ENCODE peak calls at places on chromosomes 6 and 20, in ten cellular contexts. One of them, this sample, is unnamed.

GRCh38 chr6:41100871-41101287 is 28.1 kb downstream of the NFYA start:
- DNase-seq in activated naive CD4-positive, alpha-beta T cell: no peak
- DNase-seq in stimulated activated CD8-positive, alpha-beta memory T cell treated with anti-CD3 and anti-CD28 coated beads, Interleukin-2, amount 100 ng/mL, for 48 hours: no peak
- DNase-seq in CD4-positive, alpha-beta T cell: no peak
- DNase-seq in left ventricle myocardium inferior: peak; percentile 16
- DNase-seq in fibroblast of pulmonary artery: no peak
- DNase-seq in hepatocyte: no peak
- DNase-seq in choroid plexus epithelial cell: no peak
- DNase-seq in AG08396: no peak
- DNase-seq in fibroblast of lung: no peak
- DNase-seq in this sample: peak; percentile 58

GRCh38 chr6:39425346-39426056 is 103.0 kb upstream of the KCNK16 start:
- DNase-seq in AG08396: no peak
- DNase-seq in hepatocyte: no peak
- DNase-seq in fibroblast of pulmonary artery: peak; percentile 50
- DNase-seq in activated naive CD4-positive, alpha-beta T cell: no peak
- DNase-seq in fibroblast of lung: no peak
- DNase-seq in left ventricle myocardium inferior: no peak
- DNase-seq in CD4-positive, alpha-beta T cell: no peak
- DNase-seq in choroid plexus epithelial cell: no peak
- DNase-seq in stimulated activated CD8-positive, alpha-beta memory T cell treated with anti-CD3 and anti-CD28 coated beads, Interleukin-2, amount 100 ng/mL, for 48 hours: no peak
- DNase-seq in this sample: no peak

GRCh38 chr6:87357479-87358196 is 13.0 kb downstream of the C6orf163 start:
- DNase-seq in left ventricle myocardium inferior: no peak
- DNase-seq in fibroblast of lung: no peak
- DNase-seq in CD4-positive, alpha-beta T cell: no peak
- DNase-seq in activated naive CD4-positive, alpha-beta T cell: no peak
- DNase-seq in choroid plexus epithelial cell: no peak
- DNase-seq in fibroblast of pulmonary artery: no peak
- DNase-seq in hepatocyte: no peak
- DNase-seq in stimulated activated CD8-positive, alpha-beta memory T cell treated with anti-CD3 and anti-CD28 coated beads, Interleukin-2, amount 100 ng/mL, for 48 hours: no peak
- DNase-seq in AG08396: peak; percentile 5
- DNase-seq in this sample: no peak

GRCh38 chr6:15661815-15662245 is 998 bp downstream of the DTNBP1 start:
- DNase-seq in activated naive CD4-positive, alpha-beta T cell: no peak
- DNase-seq in fibroblast of pulmonary artery: peak; percentile 1
- DNase-seq in CD4-positive, alpha-beta T cell: no peak
- DNase-seq in left ventricle myocardium inferior: no peak
- DNase-seq in fibroblast of lung: no peak
- DNase-seq in hepatocyte: no peak
- DNase-seq in choroid plexus epithelial cell: no peak
- DNase-seq in AG08396: no peak
- DNase-seq in stimulated activated CD8-positive, alpha-beta memory T cell treated with anti-CD3 and anti-CD28 coated beads, Interleukin-2, amount 100 ng/mL, for 48 hours: no peak
- DNase-seq in this sample: no peak

GRCh38 chr6:33053230-33053629 is 20.2 kb downstream of the HLA-DPA1 start:
- DNase-seq in left ventricle myocardium inferior: no peak
- DNase-seq in CD4-positive, alpha-beta T cell: no peak
- DNase-seq in hepatocyte: peak; percentile 11
- DNase-seq in activated naive CD4-positive, alpha-beta T cell: no peak
- DNase-seq in fibroblast of pulmonary artery: no peak
- DNase-seq in choroid plexus epithelial cell: peak; percentile 34
- DNase-seq in AG08396: no peak
- DNase-seq in stimulated activated CD8-positive, alpha-beta memory T cell treated with anti-CD3 and anti-CD28 coated beads, Interleukin-2, amount 100 ng/mL, for 48 hours: no peak
- DNase-seq in fibroblast of lung: peak; percentile 14
- DNase-seq in this sample: no peak

GRCh38 chr20:5658897-5659296 is 91.3 kb upstream of the SHLD1 start:
- DNase-seq in fibroblast of pulmonary artery: peak; percentile 97
- DNase-seq in fibroblast of lung: peak; percentile 90
- DNase-seq in stimulated activated CD8-positive, alpha-beta memory T cell treated with anti-CD3 and anti-CD28 coated beads, Interleukin-2, amount 100 ng/mL, for 48 hours: peak; percentile 26
- DNase-seq in activated naive CD4-positive, alpha-beta T cell: peak; percentile 18
- DNase-seq in AG08396: peak; percentile 59
- DNase-seq in CD4-positive, alpha-beta T cell: peak; percentile 22
- DNase-seq in choroid plexus epithelial cell: peak; percentile 95
- DNase-seq in hepatocyte: peak; percentile 80
- DNase-seq in left ventricle myocardium inferior: peak; percentile 50
- DNase-seq in this sample: peak; percentile 81

GRCh38 chr6:33985333-33985751 is 160.5 kb downstream of the GRM4 start:
- DNase-seq in choroid plexus epithelial cell: no peak
- DNase-seq in CD4-positive, alpha-beta T cell: no peak
- DNase-seq in fibroblast of pulmonary artery: no peak
- DNase-seq in AG08396: no peak
- DNase-seq in fibroblast of lung: no peak
- DNase-seq in stimulated activated CD8-positive, alpha-beta memory T cell treated with anti-CD3 and anti-CD28 coated beads, Interleukin-2, amount 100 ng/mL, for 48 hours: no peak
- DNase-seq in left ventricle myocardium inferior: no peak
- DNase-seq in activated naive CD4-positive, alpha-beta T cell: no peak
- DNase-seq in hepatocyte: no peak
- DNase-seq in this sample: no peak

GRCh38 chr20:38982291-38982690 is 20.1 kb downstream of the DHX35 start:
- DNase-seq in AG08396: no peak
- DNase-seq in stimulated activated CD8-positive, alpha-beta memory T cell treated with anti-CD3 and anti-CD28 coated beads, Interleukin-2, amount 100 ng/mL, for 48 hours: no peak
- DNase-seq in choroid plexus epithelial cell: peak; percentile 45
- DNase-seq in fibroblast of lung: no peak
- DNase-seq in CD4-positive, alpha-beta T cell: no peak
- DNase-seq in hepatocyte: no peak
- DNase-seq in activated naive CD4-positive, alpha-beta T cell: no peak
- DNase-seq in left ventricle myocardium inferior: no peak
- DNase-seq in fibroblast of pulmonary artery: no peak
- DNase-seq in this sample: no peak

GRCh38 chr20:32338665-32339064 is 19.5 kb upstream of the ASXL1 start:
- DNase-seq in fibroblast of pulmonary artery: no peak
- DNase-seq in stimulated activated CD8-positive, alpha-beta memory T cell treated with anti-CD3 and anti-CD28 coated beads, Interleukin-2, amount 100 ng/mL, for 48 hours: no peak
- DNase-seq in AG08396: no peak
- DNase-seq in hepatocyte: no peak
- DNase-seq in activated naive CD4-positive, alpha-beta T cell: no peak
- DNase-seq in left ventricle myocardium inferior: no peak
- DNase-seq in fibroblast of lung: no peak
- DNase-seq in choroid plexus epithelial cell: no peak
- DNase-seq in CD4-positive, alpha-beta T cell: no peak
- DNase-seq in this sample: no peak

GRCh38 chr6:20716865-20717264 is 182.6 kb downstream of the CDKAL1 start:
- DNase-seq in stimulated activated CD8-positive, alpha-beta memory T cell treated with anti-CD3 and anti-CD28 coated beads, Interleukin-2, amount 100 ng/mL, for 48 hours: no peak
- DNase-seq in AG08396: no peak
- DNase-seq in fibroblast of pulmonary artery: no peak
- DNase-seq in left ventricle myocardium inferior: no peak
- DNase-seq in choroid plexus epithelial cell: no peak
- DNase-seq in activated naive CD4-positive, alpha-beta T cell: no peak
- DNase-seq in hepatocyte: no peak
- DNase-seq in fibroblast of lung: no peak
- DNase-seq in CD4-positive, alpha-beta T cell: no peak
- DNase-seq in this sample: no peak

GRCh38 chr6:73236147-73236750 is 11.0 kb upstream of the KHDC1L start:
- DNase-seq in fibroblast of lung: peak; percentile 88
- DNase-seq in activated naive CD4-positive, alpha-beta T cell: no peak
- DNase-seq in choroid plexus epithelial cell: peak; percentile 83
- DNase-seq in hepatocyte: no peak
- DNase-seq in stimulated activated CD8-positive, alpha-beta memory T cell treated with anti-CD3 and anti-CD28 coated beads, Interleukin-2, amount 100 ng/mL, for 48 hours: no peak
- DNase-seq in CD4-positive, alpha-beta T cell: no peak
- DNase-seq in fibroblast of pulmonary artery: peak; percentile 85
- DNase-seq in AG08396: peak; percentile 74
- DNase-seq in left ventricle myocardium inferior: no peak
- DNase-seq in this sample: no peak

GRCh38 chr20:36030143-36030542 is 61.8 kb downstream of the CNBD2 start:
- DNase-seq in activated naive CD4-positive, alpha-beta T cell: no peak
- DNase-seq in left ventricle myocardium inferior: peak; percentile 53
- DNase-seq in fibroblast of pulmonary artery: peak; percentile 58
- DNase-seq in choroid plexus epithelial cell: peak; percentile 58
- DNase-seq in AG08396: no peak
- DNase-seq in hepatocyte: no peak
- DNase-seq in CD4-positive, alpha-beta T cell: no peak
- DNase-seq in fibroblast of lung: no peak
- DNase-seq in stimulated activated CD8-positive, alpha-beta memory T cell treated with anti-CD3 and anti-CD28 coated beads, Interleukin-2, amount 100 ng/mL, for 48 hours: no peak
- DNase-seq in this sample: peak; percentile 56

GRCh38 chr20:37298190-37298939 is 8.9 kb downstream of the MANBAL start:
- DNase-seq in stimulated activated CD8-positive, alpha-beta memory T cell treated with anti-CD3 and anti-CD28 coated beads, Interleukin-2, amount 100 ng/mL, for 48 hours: no peak
- DNase-seq in activated naive CD4-positive, alpha-beta T cell: no peak
- DNase-seq in AG08396: no peak
- DNase-seq in fibroblast of lung: no peak
- DNase-seq in fibroblast of pulmonary artery: peak; percentile 73
- DNase-seq in choroid plexus epithelial cell: peak; percentile 58
- DNase-seq in left ventricle myocardium inferior: no peak
- DNase-seq in hepatocyte: no peak
- DNase-seq in CD4-positive, alpha-beta T cell: no peak
- DNase-seq in this sample: no peak

GRCh38 chr6:28161410-28162079 is 19.9 kb downstream of the ZKSCAN8 start:
- DNase-seq in fibroblast of pulmonary artery: peak; percentile 66
- DNase-seq in hepatocyte: peak; percentile 82
- DNase-seq in fibroblast of lung: peak; percentile 58
- DNase-seq in activated naive CD4-positive, alpha-beta T cell: peak; percentile 80
- DNase-seq in left ventricle myocardium inferior: peak; percentile 78
- DNase-seq in choroid plexus epithelial cell: peak; percentile 62
- DNase-seq in CD4-positive, alpha-beta T cell: peak; percentile 76
- DNase-seq in stimulated activated CD8-positive, alpha-beta memory T cell treated with anti-CD3 and anti-CD28 coated beads, Interleukin-2, amount 100 ng/mL, for 48 hours: peak; percentile 81
- DNase-seq in AG08396: peak; percentile 81
- DNase-seq in this sample: peak; percentile 78

GRCh38 chr20:825710-826421 is 7.6 kb upstream of the FAM110A start:
- DNase-seq in AG08396: no peak
- DNase-seq in hepatocyte: no peak
- DNase-seq in choroid plexus epithelial cell: peak; percentile 54
- DNase-seq in fibroblast of pulmonary artery: no peak
- DNase-seq in stimulated activated CD8-positive, alpha-beta memory T cell treated with anti-CD3 and anti-CD28 coated beads, Interleukin-2, amount 100 ng/mL, for 48 hours: no peak
- DNase-seq in activated naive CD4-positive, alpha-beta T cell: no peak
- DNase-seq in left ventricle myocardium inferior: no peak
- DNase-seq in fibroblast of lung: peak; percentile 17
- DNase-seq in CD4-positive, alpha-beta T cell: no peak
- DNase-seq in this sample: no peak

GRCh38 chr6:25556516-25556915 is 95.5 kb upstream of the SCGN start:
- DNase-seq in hepatocyte: peak; percentile 83
- DNase-seq in left ventricle myocardium inferior: peak; percentile 70
- DNase-seq in fibroblast of pulmonary artery: peak; percentile 86
- DNase-seq in AG08396: peak; percentile 61
- DNase-seq in choroid plexus epithelial cell: peak; percentile 85
- DNase-seq in activated naive CD4-positive, alpha-beta T cell: peak; percentile 69
- DNase-seq in stimulated activated CD8-positive, alpha-beta memory T cell treated with anti-CD3 and anti-CD28 coated beads, Interleukin-2, amount 100 ng/mL, for 48 hours: peak; percentile 67
- DNase-seq in fibroblast of lung: peak; percentile 59
- DNase-seq in CD4-positive, alpha-beta T cell: peak; percentile 70
- DNase-seq in this sample: peak; percentile 90

GRCh38 chr6:158780963-158781691 is 38.0 kb downstream of the EZR start:
- DNase-seq in hepatocyte: no peak
- DNase-seq in AG08396: no peak
- DNase-seq in fibroblast of lung: no peak
- DNase-seq in choroid plexus epithelial cell: no peak
- DNase-seq in activated naive CD4-positive, alpha-beta T cell: no peak
- DNase-seq in stimulated activated CD8-positive, alpha-beta memory T cell treated with anti-CD3 and anti-CD28 coated beads, Interleukin-2, amount 100 ng/mL, for 48 hours: no peak
- DNase-seq in left ventricle myocardium inferior: no peak
- DNase-seq in CD4-positive, alpha-beta T cell: no peak
- DNase-seq in fibroblast of pulmonary artery: no peak
- DNase-seq in this sample: no peak

GRCh38 chr6:33983721-33984465 is 162.0 kb downstream of the GRM4 start:
- DNase-seq in stimulated activated CD8-positive, alpha-beta memory T cell treated with anti-CD3 and anti-CD28 coated beads, Interleukin-2, amount 100 ng/mL, for 48 hours: no peak
- DNase-seq in AG08396: no peak
- DNase-seq in choroid plexus epithelial cell: no peak
- DNase-seq in fibroblast of lung: no peak
- DNase-seq in hepatocyte: no peak
- DNase-seq in CD4-positive, alpha-beta T cell: no peak
- DNase-seq in activated naive CD4-positive, alpha-beta T cell: no peak
- DNase-seq in left ventricle myocardium inferior: no peak
- DNase-seq in fibroblast of pulmonary artery: no peak
- DNase-seq in this sample: no peak

GRCh38 chr20:4104045-4104444 is 88.7 kb upstream of the RNF24 start:
- DNase-seq in choroid plexus epithelial cell: no peak
- DNase-seq in AG08396: no peak
- DNase-seq in hepatocyte: no peak
- DNase-seq in fibroblast of pulmonary artery: no peak
- DNase-seq in CD4-positive, alpha-beta T cell: no peak
- DNase-seq in left ventricle myocardium inferior: no peak
- DNase-seq in stimulated activated CD8-positive, alpha-beta memory T cell treated with anti-CD3 and anti-CD28 coated beads, Interleukin-2, amount 100 ng/mL, for 48 hours: no peak
- DNase-seq in activated naive CD4-positive, alpha-beta T cell: no peak
- DNase-seq in fibroblast of lung: no peak
- DNase-seq in this sample: no peak